ENCODE peak calls at places on chromosomes 16 and 17, in five cellular contexts. One of them, this sample, is unnamed.

GRCh38 chr16:47213761-47214440 is 70.2 kb upstream of the NETO2 start:
- DNase-seq in immature natural killer cell: no peak
- DNase-seq in hippocampal formation: no peak
- DNase-seq in stimulated activated CD4-positive, alpha-beta T cell treated with anti-CD3 and anti-CD28 coated beads, Interleukin-1b, Interleukin-23, amount 100 ng/mL, for 4 hours: no peak
- DNase-seq in left colon: no peak
- DNase-seq in this sample: no peak

GRCh38 chr17:46108550-46109110 is 84.6 kb downstream of the KANSL1 start:
- DNase-seq in stimulated activated CD4-positive, alpha-beta T cell treated with anti-CD3 and anti-CD28 coated beads, Interleukin-1b, Interleukin-23, amount 100 ng/mL, for 4 hours: no peak
- DNase-seq in immature natural killer cell: no peak
- DNase-seq in left colon: no peak
- DNase-seq in hippocampal formation: no peak
- DNase-seq in this sample: no peak

GRCh38 chr17:40358323-40359038 is 6.1 kb downstream of the GJD3 start:
- DNase-seq in left colon: peak
- DNase-seq in hippocampal formation: peak
- DNase-seq in immature natural killer cell: peak
- DNase-seq in stimulated activated CD4-positive, alpha-beta T cell treated with anti-CD3 and anti-CD28 coated beads, Interleukin-1b, Interleukin-23, amount 100 ng/mL, for 4 hours: peak
- DNase-seq in this sample: peak

GRCh38 chr17:77687921-77688320 is 270.6 kb upstream of the TNRC6C start:
- DNase-seq in stimulated activated CD4-positive, alpha-beta T cell treated with anti-CD3 and anti-CD28 coated beads, Interleukin-1b, Interleukin-23, amount 100 ng/mL, for 4 hours: no peak
- DNase-seq in immature natural killer cell: no peak
- DNase-seq in left colon: no peak
- DNase-seq in hippocampal formation: no peak
- DNase-seq in this sample: no peak

GRCh38 chr17:14525551-14526455 is 224.9 kb downstream of the HS3ST3B1 start:
- DNase-seq in immature natural killer cell: no peak
- DNase-seq in stimulated activated CD4-positive, alpha-beta T cell treated with anti-CD3 and anti-CD28 coated beads, Interleukin-1b, Interleukin-23, amount 100 ng/mL, for 4 hours: no peak
- DNase-seq in hippocampal formation: no peak
- DNase-seq in left colon: no peak
- DNase-seq in this sample: no peak

GRCh38 chr16:85695196-85696128 is 6.7 kb upstream of the GINS2 start:
- DNase-seq in left colon: no peak
- DNase-seq in stimulated activated CD4-positive, alpha-beta T cell treated with anti-CD3 and anti-CD28 coated beads, Interleukin-1b, Interleukin-23, amount 100 ng/mL, for 4 hours: no peak
- DNase-seq in immature natural killer cell: no peak
- DNase-seq in hippocampal formation: no peak
- DNase-seq in this sample: no peak

GRCh38 chr16:58508671-58509251 is 6.6 kb upstream of the SETD6 start:
- DNase-seq in stimulated activated CD4-positive, alpha-beta T cell treated with anti-CD3 and anti-CD28 coated beads, Interleukin-1b, Interleukin-23, amount 100 ng/mL, for 4 hours: no peak
- DNase-seq in left colon: no peak
- DNase-seq in hippocampal formation: no peak
- DNase-seq in immature natural killer cell: no peak
- DNase-seq in this sample: no peak

GRCh38 chr17:46157443-46158107 is 35.7 kb downstream of the KANSL1 start:
- DNase-seq in immature natural killer cell: no peak
- DNase-seq in stimulated activated CD4-positive, alpha-beta T cell treated with anti-CD3 and anti-CD28 coated beads, Interleukin-1b, Interleukin-23, amount 100 ng/mL, for 4 hours: no peak
- DNase-seq in hippocampal formation: no peak
- DNase-seq in left colon: no peak
- DNase-seq in this sample: no peak

GRCh38 chr17:71496552-71496951 is 624.3 kb upstream of the SOX9 start:
- DNase-seq in left colon: no peak
- DNase-seq in stimulated activated CD4-positive, alpha-beta T cell treated with anti-CD3 and anti-CD28 coated beads, Interleukin-1b, Interleukin-23, amount 100 ng/mL, for 4 hours: no peak
- DNase-seq in hippocampal formation: no peak
- DNase-seq in immature natural killer cell: no peak
- DNase-seq in this sample: no peak

GRCh38 chr17:45307290-45308015 is 9.4 kb downstream of the MAP3K14 start:
- DNase-seq in left colon: no peak
- DNase-seq in immature natural killer cell: no peak
- DNase-seq in hippocampal formation: no peak
- DNase-seq in stimulated activated CD4-positive, alpha-beta T cell treated with anti-CD3 and anti-CD28 coated beads, Interleukin-1b, Interleukin-23, amount 100 ng/mL, for 4 hours: no peak
- DNase-seq in this sample: peak

GRCh38 chr17:66304304-66305174 is 2.1 kb downstream of the PRKCA start:
- DNase-seq in stimulated activated CD4-positive, alpha-beta T cell treated with anti-CD3 and anti-CD28 coated beads, Interleukin-1b, Interleukin-23, amount 100 ng/mL, for 4 hours: no peak
- DNase-seq in immature natural killer cell: no peak
- DNase-seq in hippocampal formation: peak
- DNase-seq in left colon: peak
- DNase-seq in this sample: peak

GRCh38 chr16:4093495-4094137 is 22.6 kb downstream of the ADCY9 start:
- DNase-seq in left colon: no peak
- DNase-seq in hippocampal formation: no peak
- DNase-seq in stimulated activated CD4-positive, alpha-beta T cell treated with anti-CD3 and anti-CD28 coated beads, Interleukin-1b, Interleukin-23, amount 100 ng/mL, for 4 hours: no peak
- DNase-seq in immature natural killer cell: no peak
- DNase-seq in this sample: no peak

GRCh38 chr17:66790476-66791061 is 44.3 kb upstream of the CACNG5 start:
- DNase-seq in immature natural killer cell: no peak
- DNase-seq in left colon: no peak
- DNase-seq in hippocampal formation: no peak
- DNase-seq in stimulated activated CD4-positive, alpha-beta T cell treated with anti-CD3 and anti-CD28 coated beads, Interleukin-1b, Interleukin-23, amount 100 ng/mL, for 4 hours: no peak
- DNase-seq in this sample: no peak

GRCh38 chr17:68328676-68329075 is 37.4 kb downstream of the ARSG start:
- DNase-seq in hippocampal formation: no peak
- DNase-seq in immature natural killer cell: no peak
- DNase-seq in left colon: no peak
- DNase-seq in stimulated activated CD4-positive, alpha-beta T cell treated with anti-CD3 and anti-CD28 coated beads, Interleukin-1b, Interleukin-23, amount 100 ng/mL, for 4 hours: no peak
- DNase-seq in this sample: no peak

GRCh38 chr17:45895304-45895968 is 1.1 kb downstream of the MAPT start:
- DNase-seq in immature natural killer cell: peak
- DNase-seq in left colon: peak
- DNase-seq in hippocampal formation: peak
- DNase-seq in stimulated activated CD4-positive, alpha-beta T cell treated with anti-CD3 and anti-CD28 coated beads, Interleukin-1b, Interleukin-23, amount 100 ng/mL, for 4 hours: no peak
- DNase-seq in this sample: no peak

GRCh38 chr16:57374067-57374534 is 1.8 kb downstream of the CX3CL1 start:
- DNase-seq in stimulated activated CD4-positive, alpha-beta T cell treated with anti-CD3 and anti-CD28 coated beads, Interleukin-1b, Interleukin-23, amount 100 ng/mL, for 4 hours: no peak
- DNase-seq in hippocampal formation: no peak
- DNase-seq in immature natural killer cell: no peak
- DNase-seq in left colon: no peak
- DNase-seq in this sample: no peak

GRCh38 chr16:3591991-3592390 is 14.8 kb upstream of the NLRC3 start:
- DNase-seq in hippocampal formation: no peak
- DNase-seq in stimulated activated CD4-positive, alpha-beta T cell treated with anti-CD3 and anti-CD28 coated beads, Interleukin-1b, Interleukin-23, amount 100 ng/mL, for 4 hours: no peak
- DNase-seq in immature natural killer cell: no peak
- DNase-seq in left colon: no peak
- DNase-seq in this sample: no peak

GRCh38 chr17:76246080-76247066 is 6.1 kb upstream of the RNF157 start:
- DNase-seq in hippocampal formation: no peak
- DNase-seq in immature natural killer cell: no peak
- DNase-seq in stimulated activated CD4-positive, alpha-beta T cell treated with anti-CD3 and anti-CD28 coated beads, Interleukin-1b, Interleukin-23, amount 100 ng/mL, for 4 hours: no peak
- DNase-seq in left colon: peak
- DNase-seq in this sample: peak

GRCh38 chr16:85353839-85354622 is 241.8 kb upstream of the CIBAR2 start:
- DNase-seq in left colon: peak
- DNase-seq in stimulated activated CD4-positive, alpha-beta T cell treated with anti-CD3 and anti-CD28 coated beads, Interleukin-1b, Interleukin-23, amount 100 ng/mL, for 4 hours: no peak
- DNase-seq in immature natural killer cell: no peak
- DNase-seq in hippocampal formation: no peak
- DNase-seq in this sample: peak

GRCh38 chr17:32487460-32488176 is 825 bp downstream of the CDK5R1 start:
- DNase-seq in hippocampal formation: no peak
- DNase-seq in stimulated activated CD4-positive, alpha-beta T cell treated with anti-CD3 and anti-CD28 coated beads, Interleukin-1b, Interleukin-23, amount 100 ng/mL, for 4 hours: no peak
- DNase-seq in immature natural killer cell: no peak
- DNase-seq in left colon: no peak
- DNase-seq in this sample: no peak

GRCh38 chr17:1455291-1455747 is 713 bp downstream of the CRK start:
- DNase-seq in hippocampal formation: no peak
- DNase-seq in left colon: peak
- DNase-seq in stimulated activated CD4-positive, alpha-beta T cell treated with anti-CD3 and anti-CD28 coated beads, Interleukin-1b, Interleukin-23, amount 100 ng/mL, for 4 hours: peak
- DNase-seq in immature natural killer cell: peak
- DNase-seq in this sample: peak

GRCh38 chr17:77853208-77853977 is 105.1 kb upstream of the TNRC6C start:
- DNase-seq in left colon: no peak
- DNase-seq in immature natural killer cell: no peak
- DNase-seq in stimulated activated CD4-positive, alpha-beta T cell treated with anti-CD3 and anti-CD28 coated beads, Interleukin-1b, Interleukin-23, amount 100 ng/mL, for 4 hours: no peak
- DNase-seq in hippocampal formation: no peak
- DNase-seq in this sample: no peak

GRCh38 chr17:82424001-82424862 is 5.8 kb upstream of the OGFOD3 start:
- DNase-seq in left colon: peak
- DNase-seq in stimulated activated CD4-positive, alpha-beta T cell treated with anti-CD3 and anti-CD28 coated beads, Interleukin-1b, Interleukin-23, amount 100 ng/mL, for 4 hours: peak
- DNase-seq in immature natural killer cell: no peak
- DNase-seq in hippocampal formation: no peak
- DNase-seq in this sample: peak

GRCh38 chr16:56606071-56606687 is 2.2 kb upstream of the MT2A start:
- DNase-seq in stimulated activated CD4-positive, alpha-beta T cell treated with anti-CD3 and anti-CD28 coated beads, Interleukin-1b, Interleukin-23, amount 100 ng/mL, for 4 hours: no peak
- DNase-seq in immature natural killer cell: no peak
- DNase-seq in left colon: no peak
- DNase-seq in hippocampal formation: no peak
- DNase-seq in this sample: no peak

GRCh38 chr17:57488856-57489255 is 232.5 kb downstream of the MSI2 start:
- DNase-seq in hippocampal formation: no peak
- DNase-seq in stimulated activated CD4-positive, alpha-beta T cell treated with anti-CD3 and anti-CD28 coated beads, Interleukin-1b, Interleukin-23, amount 100 ng/mL, for 4 hours: no peak
- DNase-seq in immature natural killer cell: no peak
- DNase-seq in left colon: no peak
- DNase-seq in this sample: no peak

GRCh38 chr17:38730526-38731379 is 612 bp downstream of the CISD3 start:
- DNase-seq in stimulated activated CD4-positive, alpha-beta T cell treated with anti-CD3 and anti-CD28 coated beads, Interleukin-1b, Interleukin-23, amount 100 ng/mL, for 4 hours: no peak
- DNase-seq in immature natural killer cell: no peak
- DNase-seq in hippocampal formation: no peak
- DNase-seq in left colon: peak
- DNase-seq in this sample: peak

GRCh38 chr16:89004209-89004831 is 27.3 kb upstream of the CBFA2T3 start:
- DNase-seq in left colon: no peak
- DNase-seq in immature natural killer cell: no peak
- DNase-seq in stimulated activated CD4-positive, alpha-beta T cell treated with anti-CD3 and anti-CD28 coated beads, Interleukin-1b, Interleukin-23, amount 100 ng/mL, for 4 hours: no peak
- DNase-seq in hippocampal formation: no peak
- DNase-seq in this sample: peak

GRCh38 chr17:62666061-62666800 is 38.8 kb downstream of the MRC2 start:
- DNase-seq in left colon: no peak
- DNase-seq in hippocampal formation: no peak
- DNase-seq in immature natural killer cell: no peak
- DNase-seq in stimulated activated CD4-positive, alpha-beta T cell treated with anti-CD3 and anti-CD28 coated beads, Interleukin-1b, Interleukin-23, amount 100 ng/mL, for 4 hours: no peak
- DNase-seq in this sample: no peak

GRCh38 chr17:41322264-41322902 is 6.9 kb upstream of the KRTAP17-1 start:
- DNase-seq in left colon: no peak
- DNase-seq in stimulated activated CD4-positive, alpha-beta T cell treated with anti-CD3 and anti-CD28 coated beads, Interleukin-1b, Interleukin-23, amount 100 ng/mL, for 4 hours: no peak
- DNase-seq in immature natural killer cell: peak
- DNase-seq in hippocampal formation: no peak
- DNase-seq in this sample: peak

GRCh38 chr16:53817117-53817516 is 113.2 kb downstream of the FTO start:
- DNase-seq in left colon: no peak
- DNase-seq in immature natural killer cell: no peak
- DNase-seq in stimulated activated CD4-positive, alpha-beta T cell treated with anti-CD3 and anti-CD28 coated beads, Interleukin-1b, Interleukin-23, amount 100 ng/mL, for 4 hours: no peak
- DNase-seq in hippocampal formation: no peak
- DNase-seq in this sample: no peak

GRCh38 chr16:56107944-56108583 is 83.2 kb upstream of the GNAO1 start:
- DNase-seq in left colon: no peak
- DNase-seq in hippocampal formation: peak
- DNase-seq in stimulated activated CD4-positive, alpha-beta T cell treated with anti-CD3 and anti-CD28 coated beads, Interleukin-1b, Interleukin-23, amount 100 ng/mL, for 4 hours: no peak
- DNase-seq in immature natural killer cell: no peak
- DNase-seq in this sample: no peak

GRCh38 chr17:74429604-74430384 is 2.1 kb upstream of the GPRC5C start:
- DNase-seq in left colon: peak
- DNase-seq in hippocampal formation: no peak
- DNase-seq in stimulated activated CD4-positive, alpha-beta T cell treated with anti-CD3 and anti-CD28 coated beads, Interleukin-1b, Interleukin-23, amount 100 ng/mL, for 4 hours: no peak
- DNase-seq in immature natural killer cell: no peak
- DNase-seq in this sample: peak

GRCh38 chr16:12458591-12459400 is 344.9 kb downstream of the CPPED1 start:
- DNase-seq in left colon: peak
- DNase-seq in immature natural killer cell: peak
- DNase-seq in stimulated activated CD4-positive, alpha-beta T cell treated with anti-CD3 and anti-CD28 coated beads, Interleukin-1b, Interleukin-23, amount 100 ng/mL, for 4 hours: peak
- DNase-seq in hippocampal formation: no peak
- DNase-seq in this sample: peak

GRCh38 chr17:77684803-77685580 is 273.5 kb upstream of the TNRC6C start:
- DNase-seq in immature natural killer cell: no peak
- DNase-seq in stimulated activated CD4-positive, alpha-beta T cell treated with anti-CD3 and anti-CD28 coated beads, Interleukin-1b, Interleukin-23, amount 100 ng/mL, for 4 hours: no peak
- DNase-seq in hippocampal formation: no peak
- DNase-seq in left colon: no peak
- DNase-seq in this sample: no peak

GRCh38 chr16:66874079-66874775 is 6.1 kb upstream of the PDP2 start:
- DNase-seq in left colon: no peak
- DNase-seq in stimulated activated CD4-positive, alpha-beta T cell treated with anti-CD3 and anti-CD28 coated beads, Interleukin-1b, Interleukin-23, amount 100 ng/mL, for 4 hours: no peak
- DNase-seq in immature natural killer cell: peak
- DNase-seq in hippocampal formation: no peak
- DNase-seq in this sample: no peak

This sample was measured in small intestine.